ENCODE peak calls at places on chromosomes 4 and X, in four cellular contexts. One of them, this sample, is unnamed.

GRCh38 chr4:55920571-55920970 is 28.2 kb upstream of the CEP135 start:
- DNase-seq in H9: no peak
- DNase-seq in H1: no peak
- DNase-seq in IMR-90: no peak
- DNase-seq in this sample: no peak

GRCh38 chr4:142700521-142700920 is 145.6 kb downstream of the INPP4B start:
- DNase-seq in H9: no peak
- DNase-seq in H1: no peak
- DNase-seq in IMR-90: no peak
- DNase-seq in this sample: no peak

GRCh38 chr4:171517883-171518282 is 295.3 kb upstream of the GALNTL6 start:
- DNase-seq in H9: no peak
- DNase-seq in H1: no peak
- DNase-seq in IMR-90: no peak
- DNase-seq in this sample: no peak

GRCh38 chr4:27239651-27240050 is 379.0 kb downstream of the STIM2 start:
- DNase-seq in H9: no peak
- DNase-seq in IMR-90: no peak
- DNase-seq in H1: no peak
- DNase-seq in this sample: no peak

GRCh38 chr4:147084861-147085260 is 139.2 kb upstream of the TTC29 start:
- DNase-seq in IMR-90: no peak
- DNase-seq in H1: no peak
- DNase-seq in H9: no peak
- DNase-seq in this sample: no peak

GRCh38 chr4:187321741-187322140 is 598.1 kb upstream of the FAT1 start:
- DNase-seq in H1: no peak
- DNase-seq in IMR-90: no peak
- DNase-seq in H9: no peak
- DNase-seq in this sample: no peak

GRCh38 chr4:168631241-168632151 is 134.6 kb downstream of the PALLD start:
- DNase-seq in H1: peak
- DNase-seq in IMR-90: peak
- DNase-seq in H9: peak
- DNase-seq in this sample: peak

GRCh38 chr4:139922625-139923024 is 231.4 kb downstream of the MAML3 start:
- DNase-seq in H9: no peak
- DNase-seq in IMR-90: peak
- DNase-seq in H1: no peak
- DNase-seq in this sample: no peak

GRCh38 chr4:168741281-168742173 is 244.7 kb downstream of the PALLD start:
- DNase-seq in H9: no peak
- DNase-seq in H1: no peak
- DNase-seq in IMR-90: no peak
- DNase-seq in this sample: no peak

GRCh38 chr4:40189997-40190396 is 6.8 kb upstream of the RHOH start:
- DNase-seq in H9: no peak
- DNase-seq in IMR-90: peak
- DNase-seq in H1: no peak
- DNase-seq in this sample: no peak

GRCh38 chrX:107894038-107894437 is 68.4 kb downstream of the MID2 start:
- DNase-seq in H9: no peak
- DNase-seq in IMR-90: peak
- DNase-seq in H1: no peak
- DNase-seq in this sample: peak

GRCh38 chr4:46484881-46485280 is 95.0 kb upstream of the GABRA2 start:
- DNase-seq in H9: no peak
- DNase-seq in H1: no peak
- DNase-seq in IMR-90: peak
- DNase-seq in this sample: no peak

GRCh38 chrX:13398073-13398823 is 78.4 kb upstream of the ATXN3L start:
- DNase-seq in IMR-90: peak
- DNase-seq in H9: no peak
- DNase-seq in H1: peak
- DNase-seq in this sample: peak

GRCh38 chrX:118345045-118345400 is 883 bp upstream of the WDR44 start:
- DNase-seq in H9: no peak
- DNase-seq in H1: no peak
- DNase-seq in IMR-90: no peak
- DNase-seq in this sample: no peak
- H4K8ac ChIP-seq in H9: no peak
- H4K8ac ChIP-seq in H1: no peak
- H4K8ac ChIP-seq in IMR-90: peak
- H4K8ac ChIP-seq in this sample: no peak

DNA sequence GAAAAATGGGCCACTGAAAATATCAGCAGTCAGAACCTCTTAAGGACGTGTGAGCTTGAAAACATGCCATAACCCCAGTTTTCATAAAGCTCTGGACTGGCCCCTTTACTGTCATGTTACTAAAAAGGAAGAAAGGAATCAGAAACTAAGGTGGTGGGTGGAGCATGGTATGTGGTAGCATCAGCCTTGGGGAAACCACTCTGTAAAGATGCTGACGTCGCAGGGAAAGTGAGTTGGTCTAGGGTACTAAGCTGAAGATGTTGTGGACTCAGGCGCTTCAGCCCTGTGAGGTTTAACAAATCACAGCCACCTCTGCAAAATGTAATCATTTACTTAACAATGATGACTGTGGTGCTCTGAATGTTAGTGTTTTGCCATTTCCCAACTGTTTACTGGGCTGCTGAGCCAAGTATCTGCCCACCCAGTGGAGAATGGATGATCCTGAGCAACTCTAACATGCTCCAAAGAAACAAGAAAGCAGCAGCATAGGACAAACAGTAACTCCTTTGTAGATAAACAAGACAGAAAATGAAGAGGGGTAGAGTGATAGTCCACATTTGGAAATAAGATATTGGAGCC is 33.4 kb downstream of the C4orf54 start:
- DNase-seq in IMR-90: no peak
- DNase-seq in H1: no peak
- DNase-seq in H9: no peak
- DNase-seq in this sample: no peak
- H3K56ac ChIP-seq in IMR-90: no peak
- H3K56ac ChIP-seq in H1: no peak
- H3K56ac ChIP-seq in H9: no peak
- H3K56ac ChIP-seq in this sample: no peak

GRCh38 chr4:151206241-151207005 is 70.5 kb upstream of the PRSS48 start:
- DNase-seq in IMR-90: no peak
- DNase-seq in H9: no peak
- DNase-seq in H1: no peak
- DNase-seq in this sample: no peak
- H4K8ac ChIP-seq in IMR-90: no peak
- H4K8ac ChIP-seq in H9: no peak
- H4K8ac ChIP-seq in H1: no peak
- H4K8ac ChIP-seq in this sample: no peak

DNA sequence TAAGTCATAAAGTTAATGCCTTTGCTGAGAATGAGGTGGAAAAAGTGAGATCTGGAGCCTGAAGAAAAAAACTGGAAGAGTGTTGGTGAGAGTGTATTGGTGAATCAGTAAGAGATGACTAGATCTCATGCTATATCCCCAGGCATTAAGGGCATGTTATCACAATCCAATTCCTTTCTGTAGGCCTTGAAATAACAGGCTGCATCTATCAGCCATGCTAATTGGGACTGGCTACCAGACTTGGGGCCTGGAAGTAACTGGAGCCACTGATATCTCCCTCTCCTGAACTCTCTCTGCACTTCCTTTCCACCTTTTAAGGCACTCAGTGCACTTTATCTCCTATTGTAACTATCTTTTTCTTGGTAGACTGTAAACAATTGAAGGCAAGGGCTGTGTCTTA is 88.8 kb upstream of the HPRT1 start:
- DNase-seq in IMR-90: no peak
- DNase-seq in H9: no peak
- DNase-seq in H1: no peak
- DNase-seq in this sample: peak
- H3K56ac ChIP-seq in IMR-90: no peak
- H3K56ac ChIP-seq in H9: no peak
- H3K56ac ChIP-seq in H1: no peak
- H3K56ac ChIP-seq in this sample: no peak

GRCh38 chr4:1212546-1213335 is 36.2 kb downstream of the CTBP1 start:
- DNase-seq in IMR-90: no peak
- DNase-seq in H9: no peak
- DNase-seq in H1: no peak
- DNase-seq in this sample: no peak

GRCh38 chr4:1211951-1212545 is 36.9 kb downstream of the CTBP1 start:
- DNase-seq in IMR-90: no peak
- DNase-seq in H9: no peak
- DNase-seq in H1: no peak
- DNase-seq in this sample: no peak

GRCh38 chr4:1215347-1216075 is 33.4 kb downstream of the CTBP1 start:
- DNase-seq in IMR-90: no peak
- DNase-seq in H1: no peak
- DNase-seq in H9: no peak
- DNase-seq in this sample: no peak

GRCh38 chr4:1214101-1215095 is 34.5 kb downstream of the CTBP1 start:
- DNase-seq in IMR-90: no peak
- DNase-seq in H1: no peak
- DNase-seq in H9: no peak
- DNase-seq in this sample: no peak

DNA sequence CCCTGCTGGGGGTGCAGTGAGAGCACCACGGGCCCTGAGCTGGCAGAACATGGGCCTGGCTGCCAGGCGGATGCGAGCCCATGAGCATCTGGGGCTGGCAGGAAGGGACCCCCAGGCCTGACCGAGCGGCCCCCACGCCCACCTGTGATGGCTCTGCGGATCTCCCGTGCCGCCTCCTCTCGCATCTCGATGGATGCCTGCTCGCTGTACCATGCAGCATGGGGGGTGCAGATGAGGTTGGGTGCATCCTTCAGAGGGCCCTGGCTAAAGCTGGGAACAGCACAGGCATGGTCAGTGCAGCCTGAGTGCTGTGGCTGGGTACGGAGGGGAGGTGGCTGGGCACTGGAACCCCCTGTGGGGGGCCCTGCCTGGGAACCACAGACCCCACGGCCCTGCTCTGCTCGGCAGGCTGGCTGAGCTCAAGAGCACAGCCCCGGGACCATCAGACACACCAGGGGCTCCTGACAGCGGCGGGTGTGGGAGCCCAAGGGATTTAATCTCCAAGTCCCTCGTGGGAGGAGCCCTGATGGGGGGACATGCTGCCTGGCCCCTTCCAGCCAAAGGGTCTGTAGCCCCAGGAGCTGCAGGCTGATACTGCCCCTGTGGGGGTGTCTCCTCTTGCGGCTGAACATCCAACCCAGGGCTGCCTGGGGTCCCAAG is 35.5 kb downstream of the CTBP1 start:
- DNase-seq in H9: no peak
- DNase-seq in H1: no peak
- DNase-seq in IMR-90: no peak
- DNase-seq in this sample: no peak
- H4K8ac ChIP-seq in H9: no peak
- H4K8ac ChIP-seq in H1: no peak
- H4K8ac ChIP-seq in IMR-90: no peak
- H4K8ac ChIP-seq in this sample: no peak

This sample was measured in mesendoderm.